ENCODE peak calls at places on chromosomes 6 and 20, in four cellular contexts. T is lung, D is psoas muscle, J is kidney epithelial cell. A is an unnamed sample.
A peak's percentile ranks its signal among the peaks of the same experiment; 100 is the strongest.

GRCh38 chr6:161038229-161039003 is 46.8 kb downstream of the MAP3K4 start:
- DNase-seq in J (peak; percentile 93), D (no peak), T (no peak), A (no peak)

GRCh38 chr6:166008441-166009369 is 158.9 kb downstream of the TBXT start:
- DNase-seq in T (no peak), J (no peak), D (no peak), A (peak; percentile 51)

GRCh38 chr6:113281014-113281810 is 575.9 kb upstream of the MARCKS start:
- DNase-seq in J (no peak), T (no peak), D (no peak), A (no peak)

GRCh38 chr6:70371454-70372105 is 41.7 kb upstream of the FAM135A start:
- DNase-seq in D (no peak), J (peak; percentile 31), T (no peak), A (peak; percentile 57)

GRCh38 chr20:44809380-44810060 is 826 bp downstream of the RIMS4 start:
- DNase-seq in T (no peak), D (no peak), J (no peak), A (no peak)

GRCh38 chr6:112503210-112503609 is 156.1 kb downstream of the RFPL4B start:
- DNase-seq in T (no peak), J (no peak), D (no peak), A (no peak)

GRCh38 chr6:108874470-108875160 is 26.4 kb downstream of the ARMC2 start:
- DNase-seq in T (no peak), D (no peak), J (no peak), A (no peak)

GRCh38 chr6:145044606-145045275 is 690.6 kb downstream of the EPM2A start:
- DNase-seq in D (no peak), T (no peak), J (no peak), A (no peak)

GRCh38 chr6:136290406-136291010 is 862 bp upstream of the BCLAF1 start:
- DNase-seq in D (peak; percentile 94), T (peak; percentile 76), J (peak; percentile 47), A (peak; percentile 92)

GRCh38 chr20:1003920-1004697 is 2.0 kb upstream of the RSPO4 start:
- DNase-seq in D (no peak), J (no peak), T (no peak), A (no peak)

GRCh38 chr6:7758456-7758855 is 32.6 kb downstream of the BMP6 start:
- DNase-seq in J (peak; percentile 79), T (no peak), D (peak; percentile 61), A (no peak)

GRCh38 chr6:89500486-89501020 is 67.6 kb downstream of the ANKRD6 start:
- DNase-seq in J (no peak), T (no peak), D (no peak), A (no peak)

DNA sequence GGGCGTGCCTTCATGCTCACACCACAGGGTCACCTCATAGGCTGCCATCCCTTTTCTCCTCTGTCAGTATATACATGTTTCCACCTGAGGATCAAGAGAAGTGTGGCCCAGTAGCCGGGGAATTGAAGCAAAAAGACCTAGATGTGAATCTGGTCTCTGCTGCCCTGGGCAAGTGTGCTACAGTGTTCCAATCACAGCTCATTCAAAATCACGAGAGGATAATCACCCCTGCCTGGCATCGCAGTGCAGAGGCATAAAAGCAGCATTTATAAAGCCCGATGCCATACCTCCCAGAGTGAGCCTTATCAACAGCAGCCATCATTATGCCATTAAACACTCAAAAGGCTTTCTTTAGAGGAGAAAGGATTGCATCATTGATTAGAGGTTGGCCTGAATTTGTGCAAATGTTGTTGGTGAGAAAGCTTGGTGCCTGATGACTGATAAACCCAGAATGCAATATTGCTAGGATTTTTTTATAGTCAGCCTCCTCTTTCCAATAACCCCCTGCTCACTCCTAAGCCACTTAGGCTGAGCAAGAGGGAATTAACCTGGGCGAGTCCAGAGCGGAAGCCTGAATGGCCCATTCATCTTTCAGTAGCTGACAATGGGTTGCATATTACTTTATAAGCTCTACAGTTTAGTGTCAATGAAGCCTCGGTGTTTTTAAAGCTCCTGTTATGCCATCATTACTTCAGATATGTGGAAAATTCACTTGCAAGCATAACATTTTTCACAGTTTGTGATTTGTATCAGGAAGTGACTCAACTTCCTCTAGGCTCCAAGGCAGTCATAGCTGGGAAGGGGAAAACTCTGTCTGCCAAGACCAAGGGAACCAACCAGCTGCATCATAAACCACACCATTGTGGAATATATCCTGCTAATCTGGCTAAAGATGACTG is 92.5 kb upstream of the NXT1 start:
- DNase-seq in D (no peak), J (peak; percentile 48), T (no peak), A (no peak)
- H3K4me3 ChIP-seq in D (no peak overlapping the region), J (no peak overlapping the region), T (no peak overlapping the region), A (no peak overlapping the region)

GRCh38 chr6:15909290-15910070 is 219.4 kb upstream of the MYLIP start:
- DNase-seq in T (no peak), J (no peak), D (no peak), A (no peak)
- H3K4me3 ChIP-seq in T (no peak overlapping the region), J (no peak overlapping the region), D (no peak overlapping the region), A (no peak overlapping the region)

GRCh38 chr20:35276408-35276807 is 1.5 kb downstream of the MMP24OS start:
- DNase-seq in D (no peak), T (no peak), J (no peak), A (no peak)
- H3K4me3 ChIP-seq in D (peak overlapping the region; percentile 93), T (no peak overlapping the region), J (no peak overlapping the region), A (no peak overlapping the region)

DNA sequence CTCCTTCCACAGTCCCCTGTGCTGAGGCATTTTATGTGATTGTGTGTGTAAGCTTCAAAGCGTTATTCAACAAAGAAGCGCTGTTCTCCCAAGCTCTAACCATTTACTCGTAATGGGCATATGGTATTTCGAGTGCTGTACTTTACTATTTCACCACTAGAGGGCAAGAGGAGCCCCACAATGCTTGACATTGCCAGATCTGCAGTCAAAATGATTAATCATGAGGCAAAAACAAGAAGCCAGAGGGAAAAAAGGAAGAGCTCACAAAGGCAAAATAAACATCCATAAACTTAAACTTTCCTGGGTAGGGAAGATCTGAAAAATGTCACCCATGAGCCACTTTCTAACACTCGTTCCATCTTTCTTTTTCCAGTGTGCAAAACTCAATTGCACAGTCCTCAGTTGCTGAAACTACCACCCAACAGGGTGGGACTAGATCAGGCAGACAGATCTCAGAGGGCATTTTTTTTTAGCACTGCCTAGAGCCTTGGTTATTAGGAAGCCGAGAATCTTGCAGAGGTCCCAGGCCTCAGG is 215.0 kb upstream of the PLCB4 start:
- DNase-seq in T (no peak), J (peak; percentile 62), D (no peak), A (peak; percentile 51)
- H3K4me3 ChIP-seq in T (no peak overlapping the region), J (no peak overlapping the region), D (peak overlapping the region; percentile 45), A (no peak overlapping the region)

GRCh38 chr6:28757429-28758045 is 166.2 kb downstream of the TRIM27 start:
- DNase-seq in J (no peak), D (no peak), T (no peak), A (no peak)

GRCh38 chr6:28758818-28759235 is 165.0 kb downstream of the TRIM27 start:
- DNase-seq in T (no peak), D (no peak), J (no peak), A (no peak)

GRCh38 chr6:28756555-28756918 is 167.2 kb downstream of the TRIM27 start:
- DNase-seq in D (no peak), T (no peak), J (no peak), A (no peak)

GRCh38 chr6:28764014-28764723 is 159.6 kb downstream of the TRIM27 start:
- DNase-seq in D (no peak), J (no peak), T (no peak), A (no peak)

GRCh38 chr6:28758046-28758817 is 165.6 kb downstream of the TRIM27 start:
- DNase-seq in D (no peak), J (no peak), T (no peak), A (peak; percentile 51)
- H3K4me3 ChIP-seq in D (no peak overlapping the region), J (no peak overlapping the region), T (no peak overlapping the region), A (peak overlapping the region; percentile 33)

DNA sequence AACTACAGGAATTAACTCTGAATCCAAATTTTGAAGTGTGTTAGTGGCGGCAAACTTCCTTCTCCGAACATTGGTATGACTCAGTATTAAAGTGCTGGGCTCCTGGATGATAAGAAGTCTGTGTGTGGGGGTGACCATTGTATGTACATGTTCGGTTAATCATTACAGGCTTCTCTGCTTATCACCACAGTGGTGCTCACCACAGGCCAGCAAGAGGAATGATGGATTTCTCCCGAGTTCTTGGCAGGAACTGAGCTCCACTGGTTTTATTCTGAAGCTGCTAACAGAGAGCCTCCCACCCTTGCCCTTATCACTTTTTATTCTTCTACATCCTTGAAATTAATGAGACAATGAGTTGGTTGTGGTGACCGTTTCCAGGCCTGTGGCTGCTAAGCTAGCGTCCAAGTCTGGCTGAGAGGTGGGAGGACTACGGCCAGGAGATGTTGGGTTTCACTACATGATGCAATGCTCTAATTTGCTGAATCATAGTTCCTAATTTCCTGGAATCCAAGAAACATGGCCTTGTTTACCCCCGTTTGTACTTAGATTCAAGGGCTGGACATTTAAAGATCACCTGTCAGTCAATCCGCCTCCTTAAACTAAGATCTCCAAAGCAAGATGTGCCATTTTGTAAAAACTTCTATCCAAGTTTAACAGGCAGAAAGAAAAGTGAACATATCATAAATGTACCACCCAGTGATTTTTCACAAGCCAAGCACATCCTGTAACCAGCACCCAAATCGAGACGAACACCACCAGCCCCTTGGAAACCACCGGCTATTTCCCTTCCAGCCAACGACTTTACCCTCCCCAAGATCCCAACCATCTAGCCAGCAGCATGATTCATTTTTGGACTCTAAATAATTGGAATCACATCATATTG is 172.6 kb downstream of the FOXA2 start:
- DNase-seq in J (peak; percentile 91), D (peak; percentile 56), T (peak; percentile 57), A (no peak)
- H3K4me3 ChIP-seq in J (no peak overlapping the region), D (no peak overlapping the region), T (no peak overlapping the region), A (no peak overlapping the region)

GRCh38 chr6:27630727-27631613 is 158.1 kb upstream of the ZNF184 start:
- DNase-seq in D (no peak), T (no peak), J (no peak), A (no peak)

DNA sequence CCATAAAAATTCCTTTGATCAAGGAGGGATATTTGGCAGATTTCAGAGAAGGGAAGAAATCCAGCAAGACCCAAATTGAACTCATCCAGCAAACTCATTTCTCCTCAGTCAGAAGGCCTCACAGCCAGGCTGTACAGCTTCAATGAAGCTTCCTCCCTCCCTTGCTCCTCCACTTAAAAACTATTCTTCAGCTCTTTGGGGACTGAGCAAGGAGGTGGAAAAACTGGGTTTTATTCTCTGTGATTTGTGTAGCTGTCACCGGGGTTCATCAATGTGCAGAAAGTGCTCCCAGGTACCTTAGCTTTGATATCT is 158.7 kb upstream of the ZNF184 start:
- DNase-seq in J (no peak), T (no peak), D (no peak), A (no peak)
- H3K4me3 ChIP-seq in J (no peak overlapping the region), T (no peak overlapping the region), D (no peak overlapping the region), A (no peak overlapping the region)

GRCh38 chr6:26185004-26185403 is 97.8 kb downstream of the HFE start:
- DNase-seq in J (no peak), T (no peak), D (no peak), A (no peak)
- H3K4me3 ChIP-seq in J (no peak overlapping the region), T (no peak overlapping the region), D (no peak overlapping the region), A (no peak overlapping the region)

GRCh38 chr6:28943223-28943556 is 19.4 kb upstream of the TRIM27 start:
- DNase-seq in D (no peak), T (no peak), J (no peak), A (no peak)
- H3K4me3 ChIP-seq in D (peak overlapping the region; percentile 68), T (no peak overlapping the region), J (no peak overlapping the region), A (no peak overlapping the region)